ENCODE peak calls at places on chromosomes 16 and 17, in four cellular contexts. U, E, F and S are unnamed samples.
A peak's percentile ranks its signal among the peaks of the same experiment; 100 is the strongest.

GRCh38 chr17:72142614-72143013 is 21.8 kb downstream of the SOX9 start:
- DNase-seq in U (no peak), E (no peak), F (no peak), S (no peak)

GRCh38 chr16:83974475-83974874 is 6.4 kb downstream of the NECAB2 start:
- DNase-seq in U (no peak), E (no peak), F (no peak), S (peak; percentile 32)

GRCh38 chr16:11370084-11370931 is 25.0 kb downstream of the RMI2 start:
- DNase-seq in U (peak; percentile 9), E (no peak), F (no peak), S (no peak)

GRCh38 chr16:75379911-75380847 is 53.1 kb downstream of the CFDP1 start:
- DNase-seq in U (peak; percentile 53), E (no peak), F (no peak), S (no peak)

GRCh38 chr16:27446721-27447120 is 44.7 kb downstream of the IL21R start:
- DNase-seq in U (no peak), E (no peak), F (no peak), S (peak; percentile 51)

GRCh38 chr17:43714338-43715149 is 44.0 kb downstream of the SOST start:
- DNase-seq in U (no peak), E (no peak), F (no peak), S (no peak)

GRCh38 chr17:29972277-29972676 is 30.8 kb downstream of the EFCAB5 start:
- DNase-seq in U (no peak), E (no peak), F (no peak), S (no peak)

GRCh38 chr16:30934827-30935557 is 11.6 kb downstream of the FBXL19 start:
- DNase-seq in U (peak; percentile 62), E (peak; percentile 71), F (no peak), S (no peak)

GRCh38 chr16:27222499-27223225 is 19.3 kb downstream of the KDM8 start:
- DNase-seq in U (no peak), E (peak; percentile 73), F (no peak), S (no peak)

GRCh38 chr17:58399974-58400373 is 17.4 kb downstream of the RNF43 start:
- DNase-seq in U (no peak), E (no peak), F (no peak), S (no peak)

GRCh38 chr16:64089697-64090096 is 1032.2 kb downstream of the CDH11 start:
- DNase-seq in U (peak; percentile 59), E (no peak), F (no peak), S (no peak)

GRCh38 chr16:86681440-86681838 is 103.1 kb downstream of the FOXL1 start:
- DNase-seq in U (no peak), E (no peak), F (no peak), S (peak; percentile 89)

GRCh38 chr17:13350466-13350865 is 251.3 kb downstream of the HS3ST3A1 start:
- DNase-seq in U (no peak), E (no peak), F (no peak), S (no peak)

GRCh38 chr16:58222532-58223316 is 24.8 kb upstream of the CSNK2A2 start:
- DNase-seq in U (no peak), E (no peak), F (peak; percentile 25), S (no peak)

GRCh38 chr17:1714980-1715802 is 5.0 kb upstream of the TLCD2 start:
- DNase-seq in U (peak; percentile 40), E (peak; percentile 99), F (peak; percentile 62), S (peak; percentile 97)

GRCh38 chr17:37576281-37576680 is 32.9 kb downstream of the SYNRG start:
- DNase-seq in U (no peak), E (no peak), F (no peak), S (no peak)

GRCh38 chr17:27945333-27945616 is 52.1 kb upstream of the LYRM9 start:
- DNase-seq in U (no peak), E (no peak), F (no peak), S (no peak)

GRCh38 chr17:80122026-80122575 is 20.7 kb downstream of the GAA start:
- DNase-seq in U (no peak), E (no peak), F (no peak), S (no peak)

GRCh38 chr17:55208078-55208812 is 56.5 kb upstream of the HLF start:
- DNase-seq in U (no peak), E (no peak), F (no peak), S (no peak)

GRCh38 chr16:57882797-57883196 is 80.5 kb upstream of the KIFC3 start:
- DNase-seq in U (no peak), E (no peak), F (no peak), S (no peak)

GRCh38 chr16:1942810-1943726 is at the start of gene MSRB1:
- DNase-seq in U (peak; percentile 99), E (peak; percentile 100), F (peak; percentile 95), S (peak; percentile 100)

GRCh38 chr17:49576121-49576905 is 642 bp downstream of the NXPH3 start:
- DNase-seq in U (no peak), E (peak; percentile 71), F (peak; percentile 67), S (peak; percentile 86)

GRCh38 chr16:561413-561794 is 1.2 kb downstream of the PRR35 start:
- DNase-seq in U (no peak), E (no peak), F (no peak), S (no peak)

GRCh38 chr17:49971848-49972485 is 3.0 kb downstream of the DLX4 start:
- DNase-seq in U (no peak), E (no peak), F (no peak), S (no peak)

GRCh38 chr17:77842906-77843249 is 115.6 kb upstream of the TNRC6C start:
- DNase-seq in U (no peak), E (no peak), F (no peak), S (no peak)

GRCh38 chr16:88530858-88531203 is 39.4 kb upstream of the ZC3H18 start:
- DNase-seq in U (no peak), E (no peak), F (no peak), S (no peak)

GRCh38 chr17:949623-950338 is 29.8 kb downstream of the NXN start:
- DNase-seq in U (no peak), E (peak; percentile 36), F (no peak), S (no peak)

GRCh38 chr17:79629548-79630049 is 18.7 kb upstream of the RBFOX3 start:
- DNase-seq in U (no peak), E (no peak), F (no peak), S (peak; percentile 2)

GRCh38 chr16:58510776-58511628 is 4.3 kb upstream of the SETD6 start:
- DNase-seq in U (no peak), E (peak; percentile 41), F (no peak), S (peak; percentile 67)

GRCh38 chr17:12866244-12866643 is 76.9 kb downstream of the ARHGAP44 start:
- DNase-seq in U (no peak), E (no peak), F (no peak), S (no peak)

GRCh38 chr17:69326302-69327059 is 452 bp downstream of the ABCA5 start:
- DNase-seq in U (peak; percentile 40), E (no peak), F (no peak), S (no peak)

GRCh38 chr17:34412534-34412933 is 49.5 kb upstream of the CCL1 start:
- DNase-seq in U (no peak), E (no peak), F (no peak), S (no peak)

GRCh38 chr17:1031711-1032110 is 34.8 kb downstream of the TIMM22 start:
- DNase-seq in U (no peak), E (peak; percentile 83), F (no peak), S (peak; percentile 84)

GRCh38 chr16:69176033-69176780 is 10.8 kb upstream of the SNTB2 start:
- DNase-seq in U (no peak), E (no peak), F (no peak), S (no peak)

GRCh38 chr17:61562287-61562686 is 28.7 kb downstream of the NACA2 start:
- DNase-seq in U (no peak), E (no peak), F (no peak), S (no peak)